ENCODE peak calls at places on chromosomes 1 and 21, in seven cellular contexts. W is A172; V is activated T-cell treated with anti-CD3 and anti-CD28 coated beads, Interleukin-2, amount 50 U/mL, for 4 hours; T is stimulated activated CD8-positive, alpha-beta memory T cell treated with anti-CD3 and anti-CD28 coated beads, Interleukin-4, amount 100 ng/mL, for 1 hour; J is fibroblast of gingiva; P is epithelial cell of esophagus; A is activated T-helper 1 cell treated with Interleukin-2 at 50 U/mL for 16 hours. L is an unnamed sample.

GRCh38 chr1:18339161-18339560 is 141.6 kb upstream of the KLHDC7A start:
- DNase-seq in W (peak), V (no peak), T (no peak), J (no peak), P (no peak), A (no peak), L (no peak)

GRCh38 chr1:74426208-74426932 is 86.0 kb downstream of the LRRC53 start:
- DNase-seq in W (no peak), V (no peak), T (no peak), J (no peak), P (peak), A (no peak), L (no peak)

GRCh38 chr21:41426656-41427311 is 745 bp downstream of the MX1 start:
- DNase-seq in W (no peak), V (no peak), T (no peak), J (no peak), P (no peak), A (no peak), L (no peak)

GRCh38 chr1:170114916-170115315 is 30.8 kb upstream of the NTMT2 start:
- DNase-seq in W (peak), V (no peak), T (no peak), J (peak), P (peak), A (no peak), L (no peak)

GRCh38 chr21:28133116-28133515 is 859.6 kb downstream of the LTN1 start:
- DNase-seq in W (no peak), V (no peak), T (no peak), J (peak), P (no peak), A (no peak), L (no peak)

GRCh38 chr1:83815348-83815747 is 183.6 kb downstream of the TTLL7 start:
- DNase-seq in W (no peak), V (no peak), T (no peak), J (peak), P (no peak), A (no peak), L (no peak)

GRCh38 chr1:210233495-210234253 is 1.1 kb downstream of the SERTAD4 start:
- DNase-seq in W (peak), V (no peak), T (no peak), J (peak), P (peak), A (no peak), L (no peak)

GRCh38 chr1:50603274-50604271 is 180.3 kb upstream of the DMRTA2 start:
- DNase-seq in W (peak), V (no peak), T (no peak), J (no peak), P (peak), A (no peak), L (no peak)

GRCh38 chr1:23194119-23194984 is 22.9 kb downstream of the HTR1D start:
- DNase-seq in W (peak), V (no peak), T (no peak), J (peak), P (peak), A (no peak), L (no peak)

GRCh38 chr1:108852541-108852940 is 4.4 kb downstream of the AKNAD1 start:
- DNase-seq in W (no peak), V (no peak), T (no peak), J (no peak), P (no peak), A (no peak), L (no peak)

L was measured in ascending aorta.